ENCODE peak calls at places on chromosomes 1 and 21, in five cellular contexts. O is K562, C is HepG2, A is HEK293T, I is HCT116. K is an unnamed sample.

GRCh38 chr1:172417552-172417951 is 2.9 kb upstream of the C1orf105 start:
- DNase-seq in O (no peak), C (no peak), A (no peak), I (no peak), K (no peak)

GRCh38 chr1:157803851-157804250 is 16.1 kb downstream of the FCRL1 start:
- DNase-seq in O (no peak), C (no peak), A (no peak), I (no peak), K (no peak)

GRCh38 chr1:196660912-196661311 is 9.1 kb downstream of the CFH start:
- DNase-seq in O (peak; percentile 49), C (no peak), A (peak; percentile 39), I (peak; percentile 23), K (no peak)

GRCh38 chr1:31573261-31573660 is 3.1 kb upstream of the TINAGL1 start:
- DNase-seq in O (no peak), C (no peak), A (no peak), I (no peak), K (no peak)

GRCh38 chr1:51990478-51990965 is at the start of gene RAB3B:
- DNase-seq in O (peak; percentile 96), C (peak; percentile 40), A (peak; percentile 94), I (peak; percentile 51), K (peak; percentile 99)

GRCh38 chr1:10626781-10627410 is 152.1 kb downstream of the PEX14 start:
- DNase-seq in O (no peak), C (no peak), A (no peak), I (no peak), K (no peak)

GRCh38 chr1:234313171-234313570 is 60.1 kb upstream of the COA6 start:
- DNase-seq in O (no peak), C (peak; percentile 12), A (no peak), I (no peak), K (no peak)

GRCh38 chr1:25774206-25774804 is 25.7 kb upstream of the SELENON start:
- DNase-seq in O (no peak), C (no peak), A (no peak), I (no peak), K (no peak)

GRCh38 chr21:23921670-23922418 is 1685.4 kb downstream of the MRPL39 start:
- DNase-seq in O (peak; percentile 57), C (no peak), A (no peak), I (no peak), K (no peak)

GRCh38 chr1:110249256-110249655 is 39.1 kb downstream of the KCNC4 start:
- DNase-seq in O (no peak), C (no peak), A (no peak), I (no peak), K (no peak)

GRCh38 chr1:14668448-14669029 is 70.1 kb downstream of the KAZN start:
- DNase-seq in O (no peak), C (no peak), A (no peak), I (no peak), K (no peak)

GRCh38 chr1:81126989-81127571 is 673.7 kb upstream of the ADGRL2 start:
- DNase-seq in O (no peak), C (no peak), A (peak; percentile 58), I (no peak), K (no peak)

GRCh38 chr1:111622166-111622565 is 2.6 kb downstream of the RAP1A start:
- DNase-seq in O (no peak), C (no peak), A (no peak), I (no peak), K (no peak)

GRCh38 chr21:42222386-42222785 is 3.4 kb downstream of the ABCG1 start:
- DNase-seq in O (no peak), C (no peak), A (no peak), I (no peak), K (no peak)

GRCh38 chr1:31891280-31891679 is 46.9 kb downstream of the PTP4A2 start:
- DNase-seq in O (no peak), C (no peak), A (no peak), I (no peak), K (no peak)

GRCh38 chr1:116923421-116923820 is 13.7 kb downstream of the PTGFRN start:
- DNase-seq in O (no peak), C (no peak), A (no peak), I (no peak), K (no peak)

GRCh38 chr1:223341111-223341510 is 22.9 kb downstream of the SUSD4 start:
- DNase-seq in O (no peak), C (no peak), A (no peak), I (no peak), K (no peak)

GRCh38 chr1:156669794-156670193 is 7.4 kb downstream of the NES start:
- DNase-seq in O (no peak), C (no peak), A (no peak), I (no peak), K (no peak)

GRCh38 chr1:198534540-198535413 is 5.7 kb downstream of the ATP6V1G3 start:
- DNase-seq in O (no peak), C (peak; percentile 69), A (no peak), I (no peak), K (no peak)

GRCh38 chr1:176515310-176515709 is 52.3 kb downstream of the PAPPA2 start:
- DNase-seq in O (no peak), C (peak; percentile 3), A (no peak), I (no peak), K (no peak)

GRCh38 chr1:21950734-21951575 is 13.8 kb upstream of the HSPG2 start:
- DNase-seq in O (no peak), C (no peak), A (no peak), I (no peak), K (no peak)

GRCh38 chr1:82287556-82287955 is 486.8 kb downstream of the ADGRL2 start:
- DNase-seq in O (no peak), C (no peak), A (no peak), I (no peak), K (no peak)
- TF ChIP-seq SP1 in O (no peak), C (no peak), A (no peak), I (no peak), K (no peak)

DNA sequence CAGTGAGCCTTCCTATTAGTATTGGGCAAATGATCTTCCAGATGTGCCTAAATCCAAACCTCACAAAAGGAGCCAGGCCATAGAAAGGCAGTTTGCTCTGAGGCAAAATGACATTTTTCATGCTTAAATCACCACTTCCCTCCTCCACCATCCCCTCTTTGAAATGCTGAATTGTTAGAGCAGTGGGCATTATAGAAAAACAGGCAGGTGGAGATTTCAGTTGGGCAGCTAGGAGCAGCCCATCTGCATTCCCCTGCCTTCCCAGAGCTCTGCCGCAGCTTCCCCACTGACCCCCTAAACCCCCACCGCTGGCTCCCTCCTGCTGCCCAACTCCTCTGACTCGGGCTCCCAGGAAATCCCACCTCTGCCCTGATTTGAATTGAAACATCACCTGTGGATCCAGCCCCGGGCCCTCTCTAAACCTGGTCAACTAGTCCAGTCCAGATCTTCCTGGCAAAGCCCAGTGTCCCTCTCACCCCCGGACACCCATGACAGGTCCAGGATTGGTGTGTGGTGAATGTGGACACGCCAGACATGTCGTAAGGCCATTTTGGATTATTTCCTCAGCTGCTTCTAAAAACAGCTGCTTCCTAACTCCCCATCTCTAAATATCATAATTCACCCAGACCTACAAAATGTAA is 190.4 kb downstream of the SEC16B start:
- DNase-seq in O (no peak), C (no peak), A (no peak), I (no peak), K (peak; percentile 15)
- TF ChIP-seq SP1 in O (no peak), C (no peak), A (no peak), I (no peak), K (no peak)

DNA sequence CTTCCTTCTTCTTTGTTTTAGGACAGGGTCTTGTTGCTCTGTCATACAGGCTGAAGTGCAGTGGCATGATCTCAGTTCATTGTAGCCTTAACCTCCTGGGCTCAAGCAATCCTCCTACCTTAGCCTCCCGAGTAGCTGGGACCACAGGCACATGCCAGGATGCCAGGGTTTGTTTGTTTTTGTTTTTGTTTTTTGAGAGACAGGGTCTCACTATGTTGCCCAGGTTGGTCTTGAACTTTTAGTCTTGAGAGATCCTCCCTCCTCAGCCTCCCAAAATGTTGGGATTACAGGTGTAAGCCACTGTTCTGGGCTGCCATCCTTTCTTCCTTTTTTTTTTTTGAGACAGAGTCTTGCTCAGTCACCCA is 56.5 kb upstream of the SLC45A1 start:
- DNase-seq in O (no peak), C (no peak), A (no peak), I (no peak), K (no peak)
- TF ChIP-seq SP1 in O (no peak), C (no peak), A (no peak), I (no peak), K (no peak)

GRCh38 chr1:89126234-89126580 is 293 bp upstream of the GBP2 start:
- DNase-seq in O (no peak), C (no peak), A (no peak), I (no peak), K (no peak)

GRCh38 chr1:89130716-89131115 is 4.8 kb upstream of the GBP2 start:
- DNase-seq in O (no peak), C (no peak), A (no peak), I (no peak), K (no peak)

GRCh38 chr1:89121641-89122040 is 4.3 kb downstream of the GBP2 start:
- DNase-seq in O (no peak), C (no peak), A (no peak), I (no peak), K (no peak)

GRCh38 chr1:89126602-89127001 is 688 bp upstream of the GBP2 start:
- DNase-seq in O (no peak), C (no peak), A (no peak), I (no peak), K (no peak)

GRCh38 chr1:89125571-89126233 is at the start of gene GBP2:
- DNase-seq in O (no peak), C (peak; percentile 66), A (no peak), I (no peak), K (no peak)
- TF ChIP-seq SP1 in O (no peak), C (no peak), A (no peak), I (no peak), K (no peak)

GRCh38 chr1:20100632-20101355 is 18.5 kb downstream of the PLA2G2D start:
- DNase-seq in O (peak; percentile 43), C (peak; percentile 48), A (peak; percentile 60), I (peak; percentile 52), K (peak; percentile 75)
- TF ChIP-seq SP1 in O (no peak), C (no peak), A (no peak), I (no peak), K (no peak)

K was measured in WTC11.